ENCODE peak calls at places on chromosomes 6 and 20, in ten cellular contexts. L is smooth muscle cell of the brain vasculature; G is HCEC 1CT; P is neuronal stem cell; M is NCI-H1417; I is heart right ventricle; U is activated T-helper 9 cell treated with anti-CD3 and anti-CD28 coated beads, Interleukin-2, amount 50 U/mL, for 16 hours; Q is memory B cell; B is upper lobe of right lung; C is fibroblast of the aortic adventitia. J is an unnamed sample.

GRCh38 chr6:104126621-104127020 is 733.1 kb downstream of the HACE1 start:
- DNase-seq in L (no peak), Q (no peak), G (no peak), I (no peak), P (no peak), U (no peak), M (no peak), B (no peak), C (no peak), J (no peak)

GRCh38 chr20:47220161-47220582 is 136.3 kb downstream of the ZMYND8 start:
- DNase-seq in B (no peak), M (peak; percentile 27), I (peak; percentile 26), Q (peak; percentile 48), C (peak; percentile 28), P (peak; percentile 32), G (peak; percentile 25), L (no peak), U (peak; percentile 36), J (peak; percentile 53)

GRCh38 chr20:46089076-46089337 is 755 bp downstream of the NCOA5 start:
- DNase-seq in C (no peak), I (no peak), L (no peak), U (no peak), P (no peak), B (no peak), Q (no peak), M (no peak), G (peak; percentile 40), J (peak; percentile 19)

GRCh38 chr6:33599413-33599911 is 19.4 kb upstream of the BAK1 start:
- DNase-seq in L (no peak), U (no peak), B (no peak), M (no peak), Q (no peak), C (no peak), P (no peak), G (no peak), I (no peak), J (peak; percentile 20)

GRCh38 chr6:45586216-45587171 is 208.8 kb upstream of the SUPT3H start:
- DNase-seq in M (no peak), U (peak; percentile 28), Q (no peak), G (no peak), B (no peak), C (no peak), L (no peak), P (no peak), I (no peak), J (no peak)

GRCh38 chr20:37257530-37257929 is 4.1 kb downstream of the GHRH start:
- DNase-seq in P (no peak), Q (no peak), G (no peak), U (no peak), L (no peak), M (no peak), C (no peak), B (no peak), I (no peak), J (no peak)

GRCh38 chr20:33948480-33948879 is 45.2 kb upstream of the RALY start:
- DNase-seq in M (no peak), I (no peak), C (no peak), B (no peak), L (no peak), U (no peak), Q (no peak), G (no peak), P (no peak), J (no peak)

GRCh38 chr20:61192254-61192950 is 59.7 kb upstream of the CDH4 start:
- DNase-seq in I (no peak), B (no peak), P (no peak), U (no peak), L (no peak), C (no peak), Q (no peak), G (no peak), M (no peak), J (no peak)

GRCh38 chr20:18984238-18985200 is 170.9 kb downstream of the SCP2D1 start:
- DNase-seq in U (no peak), L (no peak), I (no peak), G (no peak), Q (no peak), M (no peak), C (no peak), P (no peak), B (no peak), J (no peak)

GRCh38 chr6:51161752-51162151 is 343.1 kb downstream of the TFAP2B start:
- DNase-seq in Q (no peak), I (no peak), M (no peak), C (no peak), U (no peak), B (no peak), P (no peak), L (no peak), G (no peak), J (no peak)

GRCh38 chr6:27214126-27214601 is 33.3 kb upstream of the PRSS16 start:
- DNase-seq in P (no peak), B (no peak), C (no peak), M (no peak), G (no peak), U (no peak), I (no peak), L (no peak), Q (no peak), J (no peak)

GRCh38 chr6:41028618-41029486 is 10.2 kb downstream of the UNC5CL start:
- DNase-seq in B (no peak), I (no peak), Q (no peak), C (no peak), P (no peak), M (no peak), U (no peak), L (no peak), G (no peak), J (no peak)

GRCh38 chr6:47094351-47094925 is 52.3 kb upstream of the ADGRF1 start:
- DNase-seq in C (peak; percentile 24), I (no peak), B (no peak), G (no peak), Q (no peak), U (no peak), P (no peak), M (no peak), L (no peak), J (no peak)

GRCh38 chr6:138814179-138814834 is 18.4 kb downstream of the ECT2L start:
- DNase-seq in M (no peak), G (no peak), P (no peak), B (no peak), I (no peak), U (no peak), C (no peak), Q (no peak), L (no peak), J (no peak)

GRCh38 chr6:78192057-78192456 is 539.2 kb downstream of the MEI4 start:
- DNase-seq in B (no peak), Q (no peak), C (no peak), M (no peak), I (no peak), U (no peak), G (no peak), L (no peak), P (no peak), J (no peak)

GRCh38 chr20:43804781-43805180 is 78.0 kb upstream of the GTSF1L start:
- DNase-seq in P (no peak), M (no peak), C (no peak), L (no peak), G (no peak), B (no peak), U (no peak), Q (no peak), I (no peak), J (no peak)

GRCh38 chr6:26531897-26532296 is 6.3 kb upstream of the HMGN4 start:
- DNase-seq in U (no peak), I (no peak), G (no peak), P (no peak), Q (no peak), B (no peak), M (no peak), L (no peak), C (no peak), J (no peak)

GRCh38 chr6:147156218-147156617 is 48.0 kb upstream of the STXBP5 start:
- DNase-seq in I (no peak), Q (no peak), C (no peak), G (peak; percentile 43), P (no peak), U (no peak), M (no peak), L (no peak), B (no peak), J (no peak)

GRCh38 chr20:37294262-37294981 is 5.0 kb downstream of the MANBAL start:
- DNase-seq in U (no peak), Q (no peak), I (no peak), L (no peak), P (no peak), C (no peak), B (no peak), M (no peak), G (peak; percentile 79), J (no peak)

GRCh38 chr6:36873612-36874011 is 991 bp downstream of the PPIL1 start:
- DNase-seq in P (no peak), I (no peak), C (no peak), B (no peak), L (no peak), G (no peak), Q (no peak), U (no peak), M (no peak), J (peak; percentile 26)

GRCh38 chr6:31898200-31899011 is 908 bp upstream of the EHMT2 start:
- DNase-seq in M (peak; percentile 59), Q (peak; percentile 32), C (peak; percentile 56), G (peak; percentile 43), L (no peak), U (no peak), P (peak; percentile 23), B (no peak), I (no peak), J (peak; percentile 26)

GRCh38 chr20:44052166-44052565 is 134.8 kb downstream of the JPH2 start:
- DNase-seq in U (no peak), Q (no peak), L (no peak), C (no peak), B (peak; percentile 50), M (no peak), P (no peak), G (no peak), I (no peak), J (no peak)

GRCh38 chr6:149264629-149265028 is 52.9 kb upstream of the TAB2 start:
- DNase-seq in Q (no peak), C (no peak), G (no peak), B (no peak), P (no peak), L (no peak), I (no peak), M (no peak), U (no peak), J (no peak)